ENCODE peak calls at places on chromosomes 12 and 14, in nine cellular contexts. One of them, this sample, is unnamed.

GRCh38 chr14:87133073-87133815 is 859.7 kb downstream of the GALC start:
- DNase-seq in AML-193: no peak
- DNase-seq in GM10248: no peak
- DNase-seq in NCI-H187 treated with DMSO at 0.1 percent for 48 hours: no peak
- DNase-seq in germinal center: no peak
- DNase-seq in activated CD4-positive, alpha-beta T cell treated with anti-CD3 and anti-CD28 coated beads, Interleukin-2, amount 10 ng/mL, durations not matched to agents 7 days and 5 days: no peak
- DNase-seq in effector memory CD8-positive, alpha-beta T cell: no peak
- DNase-seq in NCI-H2081: no peak
- DNase-seq in GM12892: no peak
- DNase-seq in this sample: peak

GRCh38 chr12:69987453-69988102 is 162.6 kb downstream of the MYRFL start:
- DNase-seq in AML-193: no peak
- DNase-seq in GM10248: no peak
- DNase-seq in NCI-H187 treated with DMSO at 0.1 percent for 48 hours: no peak
- DNase-seq in germinal center: no peak
- DNase-seq in activated CD4-positive, alpha-beta T cell treated with anti-CD3 and anti-CD28 coated beads, Interleukin-2, amount 10 ng/mL, durations not matched to agents 7 days and 5 days: no peak
- DNase-seq in effector memory CD8-positive, alpha-beta T cell: no peak
- DNase-seq in NCI-H2081: no peak
- DNase-seq in GM12892: no peak
- DNase-seq in this sample: peak

GRCh38 chr14:54803926-54804719 is 98.5 kb downstream of the GCH1 start:
- DNase-seq in AML-193: no peak
- DNase-seq in GM10248: no peak
- DNase-seq in NCI-H187 treated with DMSO at 0.1 percent for 48 hours: no peak
- DNase-seq in germinal center: no peak
- DNase-seq in activated CD4-positive, alpha-beta T cell treated with anti-CD3 and anti-CD28 coated beads, Interleukin-2, amount 10 ng/mL, durations not matched to agents 7 days and 5 days: no peak
- DNase-seq in effector memory CD8-positive, alpha-beta T cell: no peak
- DNase-seq in NCI-H2081: no peak
- DNase-seq in GM12892: no peak
- DNase-seq in this sample: no peak

GRCh38 chr12:32455607-32456063 is 56.3 kb downstream of the FGD4 start:
- DNase-seq in AML-193: peak
- DNase-seq in GM10248: peak
- DNase-seq in NCI-H187 treated with DMSO at 0.1 percent for 48 hours: peak
- DNase-seq in germinal center: peak
- DNase-seq in activated CD4-positive, alpha-beta T cell treated with anti-CD3 and anti-CD28 coated beads, Interleukin-2, amount 10 ng/mL, durations not matched to agents 7 days and 5 days: peak
- DNase-seq in effector memory CD8-positive, alpha-beta T cell: no peak
- DNase-seq in NCI-H2081: peak
- DNase-seq in GM12892: no peak
- DNase-seq in this sample: peak

GRCh38 chr14:21987937-21988336 is 314.3 kb upstream of the OR4E1 start:
- DNase-seq in AML-193: peak
- DNase-seq in GM10248: no peak
- DNase-seq in NCI-H187 treated with DMSO at 0.1 percent for 48 hours: no peak
- DNase-seq in germinal center: no peak
- DNase-seq in activated CD4-positive, alpha-beta T cell treated with anti-CD3 and anti-CD28 coated beads, Interleukin-2, amount 10 ng/mL, durations not matched to agents 7 days and 5 days: peak
- DNase-seq in effector memory CD8-positive, alpha-beta T cell: no peak
- DNase-seq in NCI-H2081: no peak
- DNase-seq in GM12892: no peak
- DNase-seq in this sample: no peak

GRCh38 chr14:70536830-70537229 is 2.0 kb upstream of the ADAM20 start:
- DNase-seq in AML-193: no peak
- DNase-seq in GM10248: no peak
- DNase-seq in NCI-H187 treated with DMSO at 0.1 percent for 48 hours: no peak
- DNase-seq in germinal center: no peak
- DNase-seq in activated CD4-positive, alpha-beta T cell treated with anti-CD3 and anti-CD28 coated beads, Interleukin-2, amount 10 ng/mL, durations not matched to agents 7 days and 5 days: no peak
- DNase-seq in effector memory CD8-positive, alpha-beta T cell: no peak
- DNase-seq in NCI-H2081: no peak
- DNase-seq in GM12892: no peak
- DNase-seq in this sample: no peak

GRCh38 chr14:60736494-60736893 is 1.9 kb downstream of the MNAT1 start:
- DNase-seq in AML-193: peak
- DNase-seq in GM10248: no peak
- DNase-seq in NCI-H187 treated with DMSO at 0.1 percent for 48 hours: no peak
- DNase-seq in germinal center: no peak
- DNase-seq in activated CD4-positive, alpha-beta T cell treated with anti-CD3 and anti-CD28 coated beads, Interleukin-2, amount 10 ng/mL, durations not matched to agents 7 days and 5 days: no peak
- DNase-seq in effector memory CD8-positive, alpha-beta T cell: no peak
- DNase-seq in NCI-H2081: no peak
- DNase-seq in GM12892: no peak
- DNase-seq in this sample: peak

GRCh38 chr12:58066296-58066695 is 124.9 kb downstream of the ATP23 start:
- DNase-seq in AML-193: no peak
- DNase-seq in GM10248: no peak
- DNase-seq in NCI-H187 treated with DMSO at 0.1 percent for 48 hours: no peak
- DNase-seq in germinal center: no peak
- DNase-seq in activated CD4-positive, alpha-beta T cell treated with anti-CD3 and anti-CD28 coated beads, Interleukin-2, amount 10 ng/mL, durations not matched to agents 7 days and 5 days: no peak
- DNase-seq in effector memory CD8-positive, alpha-beta T cell: no peak
- DNase-seq in NCI-H2081: no peak
- DNase-seq in GM12892: no peak
- DNase-seq in this sample: no peak

GRCh38 chr14:52951730-52952481 is 1.1 kb upstream of the FERMT2 start:
- DNase-seq in AML-193: no peak
- DNase-seq in GM10248: peak
- DNase-seq in NCI-H187 treated with DMSO at 0.1 percent for 48 hours: no peak
- DNase-seq in germinal center: no peak
- DNase-seq in activated CD4-positive, alpha-beta T cell treated with anti-CD3 and anti-CD28 coated beads, Interleukin-2, amount 10 ng/mL, durations not matched to agents 7 days and 5 days: no peak
- DNase-seq in effector memory CD8-positive, alpha-beta T cell: no peak
- DNase-seq in NCI-H2081: peak
- DNase-seq in GM12892: no peak
- DNase-seq in this sample: peak

This sample was measured in foreskin fibroblast.